ENCODE peak calls at places on chromosomes 16 and 17, in ten cellular contexts. S is breast epithelium, I is NAMALWA, R is NCI-H1105, M is left cardiac atrium, X is HL-60, A is T-helper 1 cell, E is HCEC 1CT, Z is EH, W is left lung. P is an unnamed sample.

GRCh38 chr16:31460582-31461002 is 1.3 kb downstream of the ARMC5 start:
- DNase-seq in S (no peak), I (peak; percentile 72), R (no peak), M (no peak), X (peak; percentile 35), A (no peak), E (peak; percentile 67), Z (peak; percentile 76), W (no peak), P (peak; percentile 80)

GRCh38 chr17:66716236-66717026 is 118.5 kb upstream of the CACNG5 start:
- DNase-seq in S (no peak), I (no peak), R (peak; percentile 66), M (no peak), X (no peak), A (no peak), E (no peak), Z (no peak), W (no peak), P (no peak)

GRCh38 chr16:81263470-81264200 is 25.1 kb downstream of the BCO1 start:
- DNase-seq in S (no peak), I (no peak), R (no peak), M (no peak), X (no peak), A (no peak), E (no peak), Z (peak; percentile 65), W (no peak), P (no peak)

GRCh38 chr16:82631701-82632685 is 5.2 kb downstream of the CDH13 start:
- DNase-seq in S (no peak), I (peak; percentile 14), R (no peak), M (no peak), X (no peak), A (no peak), E (no peak), Z (peak; percentile 39), W (no peak), P (no peak)

GRCh38 chr17:41835800-41836549 is at the start of gene NT5C3B:
- DNase-seq in S (no peak), I (peak; percentile 63), R (peak; percentile 30), M (peak; percentile 75), X (no peak), A (no peak), E (peak; percentile 49), Z (peak; percentile 73), W (peak; percentile 86), P (no peak)

GRCh38 chr17:61597606-61598005 is 6.6 kb upstream of the NACA2 start:
- DNase-seq in S (no peak), I (no peak), R (no peak), M (no peak), X (no peak), A (no peak), E (no peak), Z (no peak), W (no peak), P (no peak)

GRCh38 chr17:11031787-11032186 is 193.9 kb upstream of the PIRT start:
- DNase-seq in S (no peak), I (peak; percentile 1), R (no peak), M (no peak), X (no peak), A (no peak), E (no peak), Z (no peak), W (no peak), P (no peak)

GRCh38 chr17:61393550-61393903 is 6.1 kb upstream of the TBX2 start:
- DNase-seq in S (no peak), I (peak; percentile 42), R (no peak), M (no peak), X (peak; percentile 25), A (no peak), E (no peak), Z (no peak), W (peak; percentile 56), P (no peak)

GRCh38 chr17:33871720-33872535 is 383.2 kb upstream of the CCL2 start:
- DNase-seq in S (no peak), I (no peak), R (peak; percentile 7), M (no peak), X (no peak), A (no peak), E (no peak), Z (peak; percentile 1), W (no peak), P (no peak)

GRCh38 chr17:55305321-55306087 is 40.7 kb downstream of the HLF start:
- DNase-seq in S (no peak), I (no peak), R (no peak), M (no peak), X (no peak), A (no peak), E (no peak), Z (no peak), W (no peak), P (no peak)

GRCh38 chr17:34764716-34765115 is 185.3 kb downstream of the TMEM132E start:
- DNase-seq in S (no peak), I (no peak), R (no peak), M (no peak), X (no peak), A (no peak), E (no peak), Z (no peak), W (no peak), P (no peak)

GRCh38 chr17:12519956-12520594 is 145.6 kb upstream of the MYOCD start:
- DNase-seq in S (no peak), I (no peak), R (no peak), M (no peak), X (no peak), A (no peak), E (peak; percentile 11), Z (peak; percentile 93), W (no peak), P (peak; percentile 55)

GRCh38 chr17:38577645-38578173 is 28.0 kb downstream of the SRCIN1 start:
- DNase-seq in S (no peak), I (no peak), R (no peak), M (no peak), X (no peak), A (no peak), E (no peak), Z (no peak), W (no peak), P (no peak)

GRCh38 chr16:48321307-48322036 is 63.7 kb downstream of the SIAH1 start:
- DNase-seq in S (no peak), I (no peak), R (no peak), M (no peak), X (no peak), A (no peak), E (peak; percentile 74), Z (peak; percentile 36), W (no peak), P (no peak)

GRCh38 chr16:6684076-6684673 is 648.5 kb upstream of the RBFOX1 start:
- DNase-seq in S (no peak), I (peak; percentile 49), R (no peak), M (no peak), X (peak; percentile 1), A (no peak), E (no peak), Z (no peak), W (no peak), P (no peak)